ENCODE peak calls at places on chromosomes 12 and 14, in eight cellular contexts. Z is cardiac muscle cell; E is SK-N-SH; T is adrenal gland; C is CD8-positive, alpha-beta memory T cell; A is tibial artery; S is mesenchymal stem cell; Y is A549. M is an unnamed sample. For H3K4me1, the result is how much of the 10 kb centered on the place peaks cover.

GRCh38 chr14:90140956-90141316 is 79.1 kb downstream of the KCNK13 start:
- DNase-seq in Z (no peak), E (no peak), T (no peak), C (no peak), A (no peak), S (peak), Y (peak), M (no peak)

GRCh38 chr14:37596790-37597189 is 1.4 kb downstream of the TTC6 start:
- DNase-seq in Z (no peak), E (no peak), T (no peak), C (no peak), A (no peak), S (peak), Y (no peak), M (no peak)

GRCh38 chr14:71722885-71723284 is 209.3 kb upstream of the RGS6 start:
- DNase-seq in Z (no peak), E (no peak), T (no peak), C (no peak), A (no peak), S (no peak), Y (no peak), M (no peak)

GRCh38 chr14:104078031-104078455 is 7.5 kb upstream of the ASPG start:
- DNase-seq in Z (peak), E (peak), T (peak), C (peak), A (peak), S (peak), Y (peak), M (peak)

GRCh38 chr12:117513353-117513752 is 151.9 kb upstream of the NOS1 start:
- DNase-seq in Z (no peak), E (no peak), T (peak), C (no peak), A (no peak), S (no peak), Y (no peak), M (peak)

GRCh38 chr14:103255555-103255954 is 78.5 kb upstream of the EIF5 start:
- DNase-seq in Z (no peak), E (no peak), T (peak), C (no peak), A (no peak), S (no peak), Y (no peak), M (no peak)

GRCh38 chr12:26044007-26044394 is 80.8 kb downstream of the BHLHE41 start:
- DNase-seq in Z (no peak), E (no peak), T (no peak), C (no peak), A (no peak), S (no peak), Y (no peak), M (no peak)

GRCh38 chr12:30154996-30155730 is 371.4 kb upstream of the TMTC1 start:
- DNase-seq in Z (no peak), E (no peak), T (no peak), C (no peak), A (no peak), S (peak), Y (no peak), M (no peak)

GRCh38 chr14:91351508-91351853 is 66.1 kb downstream of the CCDC88C start:
- DNase-seq in Z (no peak), E (no peak), T (no peak), C (no peak), A (no peak), S (no peak), Y (no peak), M (no peak)

GRCh38 chr14:91348861-91349465 is 68.7 kb downstream of the CCDC88C start:
- DNase-seq in Z (no peak), E (no peak), T (no peak), C (no peak), A (no peak), S (no peak), Y (no peak), M (no peak)

GRCh38 chr14:91350813-91351507 is 66.7 kb downstream of the CCDC88C start:
- DNase-seq in Z (no peak), E (no peak), T (no peak), C (peak), A (no peak), S (no peak), Y (no peak), M (no peak)

GRCh38 chr14:91350483-91350812 is 67.2 kb downstream of the CCDC88C start:
- DNase-seq in Z (no peak), E (no peak), T (no peak), C (no peak), A (no peak), S (no peak), Y (no peak), M (no peak)

GRCh38 chr14:91349481-91350074 is 68.0 kb downstream of the CCDC88C start:
- DNase-seq in Z (no peak), E (no peak), T (no peak), C (peak), A (no peak), S (no peak), Y (no peak), M (no peak)
- H3K4me1 ChIP-seq in Z (under half), E (under half), T (under half), C (half or more), A (under half), S (under half), Y (under half), M (under half)

DNA sequence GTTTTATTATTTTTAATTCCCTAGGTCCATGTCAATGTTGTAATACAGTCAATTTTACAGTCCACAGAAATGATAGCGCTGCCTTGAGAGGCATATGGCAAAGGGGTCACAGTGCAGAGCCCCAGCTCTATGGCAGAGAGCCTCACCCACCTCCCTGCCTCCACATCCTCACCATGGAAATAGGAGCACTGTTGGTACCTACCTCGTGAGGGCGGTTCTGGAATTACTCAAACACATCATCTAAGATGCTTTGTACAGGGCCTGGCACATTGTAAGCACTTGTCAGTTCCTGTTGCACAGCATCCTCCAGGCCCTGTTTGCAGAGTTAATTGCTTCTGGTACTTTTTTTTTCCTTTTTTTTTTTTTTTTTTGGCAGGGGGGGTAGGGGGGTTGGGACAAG is 4.1 kb upstream of the AKAP5 start:
- DNase-seq in Z (no peak), E (no peak), T (no peak), C (no peak), A (no peak), S (no peak), Y (no peak), M (no peak)
- H3K4me1 ChIP-seq in Z (under half), E (under half), T (under half), C (under half), A (under half), S (under half), Y (under half), M (under half)

DNA sequence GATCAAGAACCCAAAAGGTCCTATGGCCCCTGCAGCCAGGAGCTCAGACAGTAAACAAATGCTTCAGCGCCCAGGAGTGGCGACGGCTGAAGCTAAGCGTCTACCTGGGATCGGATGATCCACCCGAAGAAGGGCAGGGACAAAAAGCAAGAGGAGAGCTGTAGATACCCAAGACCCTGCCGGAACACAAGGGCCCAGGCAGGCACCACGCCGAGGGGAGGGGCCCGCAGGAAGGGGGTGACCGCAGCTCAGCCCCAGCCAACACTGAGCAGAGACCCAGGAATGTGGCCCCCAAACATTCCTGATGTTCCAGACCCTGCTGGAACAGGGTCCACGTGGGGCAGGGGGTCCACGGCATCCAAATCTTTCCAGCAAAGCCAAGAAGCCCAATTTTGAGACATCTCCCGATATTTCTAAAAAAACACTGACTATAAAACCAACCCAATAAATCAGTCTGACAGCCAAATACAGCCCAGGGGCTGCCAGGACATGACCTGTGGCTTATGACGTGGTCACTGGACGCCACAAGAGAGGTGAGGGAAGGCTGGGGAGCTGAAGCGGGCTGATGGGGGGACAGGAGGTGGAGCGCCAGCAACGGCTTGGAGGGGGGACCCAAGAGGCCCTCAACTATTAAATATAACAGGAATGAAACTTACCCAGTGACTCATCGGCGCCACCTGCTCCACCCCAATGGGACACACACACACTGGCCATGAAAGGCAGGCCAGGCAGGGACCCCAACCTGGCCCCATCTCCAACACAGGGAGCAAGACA is 58.9 kb downstream of the NCOR2 start:
- DNase-seq in Z (no peak), E (no peak), T (no peak), C (no peak), A (no peak), S (peak), Y (no peak), M (no peak)
- H3K4me1 ChIP-seq in Z (half or more), E (half or more), T (under half), C (under half), A (under half), S (half or more), Y (under half), M (half or more)

DNA sequence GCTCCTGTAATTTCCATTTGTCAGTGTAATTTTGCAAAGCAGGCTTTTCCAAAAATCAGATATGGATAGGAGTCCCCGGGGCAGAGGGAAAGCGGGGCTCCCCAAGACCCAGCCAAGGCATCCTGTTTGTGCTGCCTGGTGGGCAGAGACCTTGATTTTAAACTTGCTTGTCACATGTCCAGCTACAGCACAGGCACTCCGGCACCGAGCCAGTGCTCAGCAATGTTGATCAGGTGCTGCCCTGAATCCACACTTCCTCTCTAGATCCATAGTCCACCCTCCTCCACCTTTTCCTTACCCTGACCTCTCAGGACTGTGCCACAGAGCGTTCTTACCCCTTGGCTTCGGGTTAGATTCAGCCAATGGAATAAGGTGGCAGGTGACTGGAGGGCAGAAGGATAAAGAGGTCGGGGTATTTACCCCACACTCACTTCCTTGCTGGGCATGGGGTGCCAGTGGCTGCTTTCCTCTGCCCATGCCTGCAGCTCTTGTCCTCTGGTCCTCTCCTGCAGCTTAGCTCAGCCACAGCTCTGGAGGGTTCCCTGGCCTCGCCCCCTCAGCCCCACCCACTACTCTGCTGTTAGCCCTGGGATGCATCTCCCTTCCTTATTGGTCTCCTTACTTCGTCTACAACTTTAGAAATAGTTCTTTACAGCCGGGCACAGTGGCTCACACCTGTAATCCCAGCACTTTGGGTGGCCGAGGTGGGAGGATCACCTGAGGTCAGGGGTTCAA is 80.1 kb downstream of the IRF2BPL start:
- DNase-seq in Z (no peak), E (no peak), T (peak), C (no peak), A (no peak), S (no peak), Y (no peak), M (no peak)
- H3K4me1 ChIP-seq in Z (under half), E (half or more), T (under half), C (under half), A (under half), S (under half), Y (half or more), M (under half)

GRCh38 chr14:68790656-68791077 is 2.2 kb downstream of the ZFP36L1 start:
- DNase-seq in Z (no peak), E (no peak), T (peak), C (peak), A (no peak), S (no peak), Y (no peak), M (no peak)

GRCh38 chr14:68792830-68793733 is at the start of gene ZFP36L1:
- DNase-seq in Z (peak), E (peak), T (peak), C (peak), A (peak), S (peak), Y (peak), M (peak)

GRCh38 chr14:68789798-68790655 is 2.8 kb downstream of the ZFP36L1 start:
- DNase-seq in Z (no peak), E (no peak), T (peak), C (peak), A (no peak), S (peak), Y (peak), M (no peak)

GRCh38 chr14:68792022-68792829 is 641 bp downstream of the ZFP36L1 start:
- DNase-seq in Z (no peak), E (no peak), T (peak), C (no peak), A (no peak), S (no peak), Y (peak), M (no peak)

GRCh38 chr14:68791078-68791983 is 1.5 kb downstream of the ZFP36L1 start:
- DNase-seq in Z (no peak), E (no peak), T (peak), C (no peak), A (no peak), S (peak), Y (peak), M (no peak)
- H3K4me1 ChIP-seq in Z (under half), E (under half), T (under half), C (under half), A (under half), S (under half), Y (under half), M (under half)

GRCh38 chr12:53379389-53380103 is 430 bp upstream of the SP1 start:
- DNase-seq in Z (peak), E (peak), T (peak), C (peak), A (peak), S (peak), Y (peak), M (peak)

GRCh38 chr12:53380797-53381738 is 1.1 kb downstream of the SP1 start:
- DNase-seq in Z (no peak), E (no peak), T (no peak), C (no peak), A (no peak), S (peak), Y (no peak), M (no peak)

GRCh38 chr12:53381739-53382630 is 2.0 kb downstream of the SP1 start:
- DNase-seq in Z (peak), E (no peak), T (peak), C (peak), A (peak), S (peak), Y (peak), M (peak)

GRCh38 chr12:53380104-53380796 is at the start of gene SP1:
- DNase-seq in Z (peak), E (peak), T (peak), C (peak), A (peak), S (peak), Y (peak), M (peak)

GRCh38 chr12:53383258-53383657 is 3.3 kb downstream of the SP1 start:
- DNase-seq in Z (no peak), E (no peak), T (no peak), C (no peak), A (no peak), S (no peak), Y (no peak), M (no peak)
- H3K4me1 ChIP-seq in Z (under half), E (half or more), T (half or more), C (half or more), A (under half), S (under half), Y (half or more), M (under half)

GRCh38 chr12:13152281-13152680 is 44.2 kb upstream of the EMP1 start:
- DNase-seq in Z (no peak), E (no peak), T (no peak), C (no peak), A (peak), S (no peak), Y (no peak), M (no peak)

GRCh38 chr12:13146539-13146938 is 43.1 kb upstream of the GSG1 start:
- DNase-seq in Z (no peak), E (no peak), T (peak), C (no peak), A (peak), S (peak), Y (no peak), M (no peak)

GRCh38 chr12:13147688-13148531 is 44.4 kb upstream of the GSG1 start:
- DNase-seq in Z (no peak), E (no peak), T (no peak), C (no peak), A (no peak), S (no peak), Y (no peak), M (no peak)

GRCh38 chr12:13144266-13144828 is 40.9 kb upstream of the GSG1 start:
- DNase-seq in Z (no peak), E (no peak), T (no peak), C (no peak), A (no peak), S (no peak), Y (no peak), M (no peak)

GRCh38 chr12:13148532-13148847 is 45.0 kb upstream of the GSG1 start:
- DNase-seq in Z (no peak), E (no peak), T (no peak), C (no peak), A (no peak), S (no peak), Y (no peak), M (no peak)
- H3K4me1 ChIP-seq in Z (under half), E (under half), T (under half), C (under half), A (under half), S (under half), Y (under half), M (under half)

GRCh38 chr12:121530600-121531355 is 50.0 kb downstream of the KDM2B start:
- DNase-seq in Z (no peak), E (no peak), T (peak), C (peak), A (peak), S (peak), Y (peak), M (no peak)
- H3K4me1 ChIP-seq in Z (under half), E (under half), T (under half), C (under half), A (under half), S (under half), Y (under half), M (under half)

DNA sequence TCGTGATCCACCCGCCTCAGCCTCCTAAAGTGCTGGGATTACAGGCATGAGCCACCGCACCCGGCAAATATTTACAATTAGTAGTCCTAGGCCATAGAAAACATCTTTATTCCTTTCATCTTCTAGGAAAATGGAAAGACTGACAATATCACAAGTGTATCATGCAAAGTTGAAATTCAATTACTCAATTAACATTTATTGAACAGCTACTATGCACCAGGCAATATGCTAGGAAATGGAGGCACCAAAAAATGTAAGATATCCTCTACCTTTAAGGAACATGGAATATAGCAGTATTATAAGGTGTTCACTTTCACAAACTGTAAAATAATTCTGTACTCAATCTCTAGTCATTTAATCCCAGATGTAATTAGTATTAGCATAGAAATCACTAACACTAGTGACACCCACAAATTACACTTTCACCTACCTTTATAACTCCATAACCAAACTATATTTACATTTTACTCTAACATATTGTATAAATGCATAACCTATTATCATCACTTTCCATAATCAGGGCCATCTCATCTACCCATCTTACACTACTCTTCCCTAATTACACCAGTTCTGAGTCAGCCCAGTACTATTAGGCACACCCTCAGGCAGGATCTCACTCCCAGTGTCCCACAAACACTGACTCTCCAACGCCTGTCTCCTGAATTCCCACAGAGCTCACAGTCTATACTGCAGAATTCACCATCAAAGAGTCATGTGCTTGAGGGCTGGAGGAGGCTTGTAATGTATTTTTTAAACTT is 10.4 kb downstream of the CORO1C start:
- DNase-seq in Z (no peak), E (no peak), T (no peak), C (no peak), A (no peak), S (peak), Y (no peak), M (no peak)
- H3K4me1 ChIP-seq in Z (under half), E (half or more), T (under half), C (under half), A (under half), S (under half), Y (half or more), M (under half)